ENCODE peak calls at places on chromosome 15, in ten cellular contexts. F is CD4-positive, CD25-positive, alpha-beta regulatory T cell; I is fibroblast of pulmonary artery; L is cardiac muscle cell; W is GM12865; T is esophagus squamous epithelium; Q is AG04449; R is left ventricle myocardium inferior; C is Caco-2; X is small intestine. M is an unnamed sample.

GRCh38 chr15:61861962-61862361 is 198.3 kb downstream of the VPS13C start:
- DNase-seq in F (no peak), I (no peak), L (no peak), W (no peak), T (no peak), Q (no peak), R (no peak), C (no peak), X (no peak), M (no peak)

GRCh38 chr15:96327155-96327741 is 3.3 kb upstream of the NR2F2 start:
- DNase-seq in F (no peak), I (peak), L (peak), W (peak), T (no peak), Q (peak), R (no peak), C (no peak), X (peak), M (no peak)

GRCh38 chr15:29871401-29871800 is 49.1 kb upstream of the TJP1 start:
- DNase-seq in F (no peak), I (no peak), L (no peak), W (no peak), T (no peak), Q (no peak), R (peak), C (no peak), X (no peak), M (no peak)

GRCh38 chr15:37907136-37907535 is 27.3 kb upstream of the TMCO5A start:
- DNase-seq in F (no peak), I (peak), L (peak), W (no peak), T (no peak), Q (no peak), R (no peak), C (no peak), X (no peak), M (no peak)

GRCh38 chr15:59741274-59741906 is 52.3 kb upstream of the BNIP2 start:
- DNase-seq in F (no peak), I (peak), L (peak), W (no peak), T (no peak), Q (no peak), R (no peak), C (peak), X (peak), M (no peak)

GRCh38 chr15:98085003-98085639 is 124.6 kb downstream of the ARRDC4 start:
- DNase-seq in F (peak), I (peak), L (peak), W (peak), T (no peak), Q (no peak), R (no peak), C (no peak), X (peak), M (peak)

GRCh38 chr15:70047386-70048195 is 50.1 kb downstream of the TLE3 start:
- DNase-seq in F (no peak), I (peak), L (peak), W (no peak), T (no peak), Q (no peak), R (no peak), C (peak), X (no peak), M (no peak)

GRCh38 chr15:64515825-64516224 is 55.4 kb downstream of the ZNF609 start:
- DNase-seq in F (no peak), I (no peak), L (no peak), W (no peak), T (no peak), Q (no peak), R (no peak), C (no peak), X (no peak), M (no peak)

GRCh38 chr15:31439328-31439727 is 112.7 kb downstream of the KLF13 start:
- DNase-seq in F (no peak), I (no peak), L (no peak), W (peak), T (no peak), Q (no peak), R (no peak), C (no peak), X (peak), M (no peak)

GRCh38 chr15:71743861-71744382 is 66.4 kb upstream of the NR2E3 start:
- DNase-seq in F (peak), I (peak), L (peak), W (peak), T (no peak), Q (no peak), R (no peak), C (peak), X (peak), M (no peak)

GRCh38 chr15:98896802-98897732 is 110.5 kb downstream of the PGPEP1L start:
- DNase-seq in F (no peak), I (peak), L (peak), W (no peak), T (no peak), Q (peak), R (no peak), C (peak), X (no peak), M (no peak)

DNA sequence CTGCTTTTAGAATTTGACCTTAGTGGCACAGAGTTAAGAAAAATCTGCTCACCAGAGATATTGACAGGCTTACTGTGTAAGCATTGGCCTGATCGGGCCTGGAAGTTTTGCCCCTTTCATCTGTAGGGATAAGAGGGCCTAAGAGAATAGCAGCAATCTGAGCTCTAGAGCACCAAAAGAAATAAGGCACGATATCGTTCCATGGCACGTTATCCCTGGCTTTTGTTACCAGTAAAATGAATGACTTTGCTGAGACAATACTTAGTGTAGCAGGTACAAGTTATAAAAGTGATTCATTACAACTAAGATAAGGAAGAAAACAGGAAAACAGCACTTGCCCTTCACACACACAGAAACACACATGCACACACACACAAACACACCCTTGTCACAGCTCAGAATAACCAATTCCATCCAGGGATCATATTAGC is 5.0 kb downstream of the THBS1 start:
- DNase-seq in F (no peak), I (no peak), L (peak), W (no peak), T (no peak), Q (peak), R (no peak), C (no peak), X (no peak), M (no peak)
- H3K4me3 ChIP-seq in F (no peak), I (peak), L (no peak), W (no peak), T (no peak), Q (peak), R (no peak), C (no peak), X (no peak), M (no peak)

GRCh38 chr15:75038948-75039533 is 15.7 kb downstream of the PPCDC start:
- DNase-seq in F (no peak), I (no peak), L (no peak), W (no peak), T (no peak), Q (no peak), R (no peak), C (no peak), X (no peak), M (no peak)

GRCh38 chr15:75044258-75044878 is 21.0 kb downstream of the PPCDC start:
- DNase-seq in F (no peak), I (no peak), L (no peak), W (peak), T (no peak), Q (no peak), R (no peak), C (no peak), X (no peak), M (no peak)

GRCh38 chr15:75043509-75044257 is 20.3 kb downstream of the PPCDC start:
- DNase-seq in F (no peak), I (peak), L (peak), W (peak), T (peak), Q (peak), R (peak), C (no peak), X (peak), M (peak)

GRCh38 chr15:75045332-75046015 is 22.1 kb downstream of the PPCDC start:
- DNase-seq in F (no peak), I (no peak), L (no peak), W (peak), T (no peak), Q (no peak), R (no peak), C (no peak), X (no peak), M (peak)

DNA sequence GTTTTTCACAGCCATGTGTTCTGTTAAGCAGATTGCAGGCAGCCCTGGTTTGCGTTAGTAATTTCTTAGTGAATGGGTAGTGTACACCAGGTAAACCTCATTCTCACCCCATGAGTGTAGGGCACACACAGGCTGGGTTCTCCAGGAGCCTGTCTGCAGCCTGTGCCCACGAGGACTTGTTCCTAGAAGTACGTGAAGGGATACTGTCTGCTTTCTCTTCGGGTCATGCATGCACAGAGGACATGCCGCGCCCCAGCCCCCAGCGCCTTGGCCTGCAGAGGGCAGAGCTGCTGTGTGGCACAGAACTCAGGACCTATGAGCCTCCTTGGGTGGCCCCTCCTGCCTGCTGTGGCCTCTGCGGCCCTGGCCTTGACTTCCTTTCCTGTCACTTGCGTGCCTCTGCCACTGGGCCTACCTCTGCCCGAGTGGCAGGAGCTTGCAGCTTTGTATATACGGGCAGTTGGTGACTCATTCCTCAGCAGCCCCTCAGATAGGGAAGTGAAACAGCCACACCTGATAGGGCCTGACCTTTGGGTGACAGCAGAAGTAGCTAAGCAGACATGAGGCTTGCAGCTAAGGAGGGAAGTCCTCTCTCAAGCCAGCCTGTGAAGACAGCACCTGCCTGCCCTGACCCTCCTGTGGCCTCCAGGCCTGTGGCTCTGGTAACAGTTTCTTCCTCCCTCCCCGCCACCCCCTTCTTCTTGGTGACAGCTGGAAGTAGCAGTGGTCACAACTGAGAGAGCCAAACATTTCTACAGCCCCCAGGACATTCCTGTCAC is 19.5 kb downstream of the PPCDC start:
- DNase-seq in F (peak), I (peak), L (peak), W (peak), T (peak), Q (no peak), R (peak), C (peak), X (peak), M (peak)
- H3K4me3 ChIP-seq in F (no peak), I (no peak), L (no peak), W (peak), T (peak), Q (no peak), R (peak), C (no peak), X (no peak), M (no peak)

DNA sequence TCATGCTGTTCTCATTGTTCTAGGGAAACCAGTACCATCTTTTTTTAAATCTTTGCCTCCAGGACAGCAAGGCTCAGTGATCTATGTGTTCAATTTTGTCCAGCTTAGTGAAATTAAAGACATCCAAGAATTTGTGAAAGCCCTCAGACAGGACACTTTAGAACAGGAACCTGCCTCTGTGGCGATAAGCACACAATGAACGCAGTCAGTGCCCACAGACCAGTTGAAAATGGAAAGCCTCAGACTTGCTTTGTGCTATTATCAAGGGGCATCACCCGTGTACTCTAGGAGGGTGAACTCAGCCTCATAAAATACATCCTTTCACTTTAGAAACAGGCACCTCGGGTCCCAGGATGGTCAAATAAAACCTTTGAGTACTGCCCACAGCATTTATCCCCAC is 20.1 kb downstream of the EID1 start:
- DNase-seq in F (no peak), I (no peak), L (no peak), W (no peak), T (no peak), Q (no peak), R (no peak), C (no peak), X (no peak), M (no peak)
- H3K4me3 ChIP-seq in F (no peak), I (no peak), L (no peak), W (no peak), T (no peak), Q (no peak), R (no peak), C (no peak), X (no peak), M (no peak)

DNA sequence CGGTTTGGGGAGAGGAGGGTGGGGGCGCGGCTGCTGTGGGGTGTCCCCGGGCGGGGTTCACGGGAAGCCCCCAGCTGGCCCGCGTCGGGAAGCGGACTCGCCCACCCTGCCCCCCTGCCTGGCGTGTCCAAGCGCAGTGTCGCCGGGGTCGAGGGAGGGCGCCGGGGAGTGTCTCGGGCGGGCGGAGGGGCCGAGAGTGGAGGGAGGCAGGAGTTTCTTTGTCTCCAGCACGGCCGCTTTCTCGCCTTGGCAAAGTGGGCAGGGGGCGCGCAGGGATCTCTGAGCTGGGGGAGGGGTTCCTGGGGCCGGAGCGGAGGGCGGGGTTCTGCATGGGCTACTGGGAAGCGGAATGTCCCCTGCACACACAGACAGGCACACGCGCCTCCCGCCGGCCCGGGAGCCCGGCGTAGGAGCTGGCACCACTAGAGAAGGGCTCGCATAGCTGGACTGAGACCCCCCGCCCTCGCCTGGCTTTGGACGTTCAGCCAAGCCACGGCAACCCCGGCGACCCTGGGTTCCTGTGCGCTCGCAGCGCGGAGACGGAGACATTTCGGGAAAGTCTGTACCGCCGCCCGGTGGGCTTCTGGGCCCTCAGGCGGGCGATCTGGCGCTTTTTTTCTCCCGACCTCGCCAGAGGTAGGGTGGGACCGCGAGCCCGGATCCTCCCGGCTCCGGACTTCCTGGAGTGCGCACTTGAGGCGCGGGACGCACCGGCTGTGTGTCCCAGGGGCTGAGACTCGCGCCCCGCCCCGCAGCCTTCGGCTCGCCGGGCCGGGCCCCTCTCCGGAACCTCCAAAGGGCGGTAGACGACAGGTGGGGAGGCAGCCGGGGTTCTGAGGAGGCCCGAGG is 870 bp downstream of the ST8SIA2 start:
- DNase-seq in F (no peak), I (no peak), L (no peak), W (no peak), T (no peak), Q (no peak), R (no peak), C (no peak), X (no peak), M (no peak)
- H3K4me3 ChIP-seq in F (no peak), I (no peak), L (peak), W (no peak), T (peak), Q (peak), R (peak), C (peak), X (no peak), M (no peak)

GRCh38 chr15:39465843-39466242 is 115.0 kb upstream of the THBS1 start:
- DNase-seq in F (no peak), I (no peak), L (no peak), W (no peak), T (no peak), Q (no peak), R (no peak), C (no peak), X (no peak), M (no peak)
- H3K4me3 ChIP-seq in F (no peak), I (no peak), L (no peak), W (no peak), T (no peak), Q (no peak), R (no peak), C (no peak), X (no peak), M (no peak)

GRCh38 chr15:85618956-85619491 is 175.7 kb downstream of the KLHL25 start:
- DNase-seq in F (peak), I (peak), L (peak), W (peak), T (no peak), Q (peak), R (peak), C (no peak), X (peak), M (peak)

GRCh38 chr15:85622432-85622831 is 172.3 kb downstream of the KLHL25 start:
- DNase-seq in F (no peak), I (no peak), L (peak), W (no peak), T (no peak), Q (no peak), R (no peak), C (no peak), X (no peak), M (no peak)

GRCh38 chr15:85621096-85621495 is 173.6 kb downstream of the KLHL25 start:
- DNase-seq in F (no peak), I (no peak), L (peak), W (no peak), T (no peak), Q (no peak), R (no peak), C (no peak), X (no peak), M (no peak)

GRCh38 chr15:85623648-85624047 is 171.1 kb downstream of the KLHL25 start:
- DNase-seq in F (no peak), I (no peak), L (peak), W (no peak), T (no peak), Q (no peak), R (no peak), C (no peak), X (no peak), M (no peak)

DNA sequence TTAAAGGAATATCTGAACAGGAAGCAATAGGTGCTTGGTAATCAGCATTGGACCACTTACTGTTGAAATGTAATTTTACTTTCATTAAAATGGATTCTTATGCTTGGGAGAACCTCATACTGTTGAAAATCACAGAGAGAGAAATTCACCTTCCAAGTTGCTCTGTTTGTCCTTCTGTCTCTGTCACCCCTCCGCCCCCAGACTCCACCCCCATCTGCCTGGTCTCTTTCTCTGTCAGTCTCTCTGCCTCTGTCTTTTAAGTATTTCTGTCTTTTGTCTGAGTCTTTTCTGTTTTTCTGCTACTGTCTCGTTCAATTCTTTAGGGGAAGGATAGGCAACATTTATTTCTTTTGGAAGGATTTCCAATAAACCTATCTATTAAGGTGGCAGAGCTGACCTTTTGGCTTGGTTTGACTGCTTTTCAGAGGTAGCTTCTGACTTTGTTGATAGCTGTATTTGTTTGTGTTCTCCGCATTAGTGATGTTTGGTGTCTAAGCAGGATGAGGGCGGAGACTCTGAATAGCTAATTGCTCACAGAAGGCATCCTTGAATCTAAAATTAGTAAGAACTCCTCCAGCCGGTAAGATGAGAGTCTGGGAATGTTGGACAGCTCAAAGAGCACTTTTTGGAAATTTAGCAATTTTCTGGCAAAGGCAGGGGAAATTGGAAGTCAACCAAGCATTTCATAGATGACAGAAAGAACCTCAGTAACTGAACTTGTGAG is 174.2 kb downstream of the KLHL25 start:
- DNase-seq in F (peak), I (peak), L (peak), W (no peak), T (no peak), Q (no peak), R (no peak), C (no peak), X (peak), M (no peak)
- H3K4me3 ChIP-seq in F (peak), I (peak), L (no peak), W (no peak), T (peak), Q (peak), R (peak), C (no peak), X (peak), M (no peak)

GRCh38 chr15:92603278-92603677 is 52.3 kb downstream of the FAM174B start:
- DNase-seq in F (no peak), I (no peak), L (no peak), W (no peak), T (no peak), Q (no peak), R (no peak), C (no peak), X (no peak), M (no peak)
- H3K4me3 ChIP-seq in F (no peak), I (no peak), L (no peak), W (no peak), T (no peak), Q (no peak), R (no peak), C (no peak), X (no peak), M (no peak)

GRCh38 chr15:83379574-83379973 is 67.6 kb upstream of the SH3GL3 start:
- DNase-seq in F (no peak), I (no peak), L (no peak), W (no peak), T (no peak), Q (no peak), R (no peak), C (no peak), X (no peak), M (no peak)
- H3K4me3 ChIP-seq in F (no peak), I (no peak), L (no peak), W (no peak), T (peak), Q (no peak), R (peak), C (no peak), X (no peak), M (no peak)